ENCODE peak calls at places on chromosome 5, in five cellular contexts. L is sigmoid colon, X is GM12878, P is upper lobe of left lung, R is GM23338. O is an unnamed sample.
A peak's percentile ranks its signal among the peaks of the same experiment; 100 is the strongest.

GRCh38 chr5:14118551-14119320 is 24.4 kb upstream of the TRIO start:
- DNase-seq in L (no peak), X (no peak), P (no peak), R (peak; percentile 44), O (no peak)

GRCh38 chr5:66744040-66744439 is 147.8 kb downstream of the MAST4 start:
- DNase-seq in L (no peak), X (no peak), P (peak; percentile 35), R (no peak), O (no peak)

GRCh38 chr5:78797945-78798731 is 149.6 kb upstream of the LHFPL2 start:
- DNase-seq in L (no peak), X (no peak), P (no peak), R (no peak), O (no peak)

GRCh38 chr5:155303134-155303533 is 289.6 kb downstream of the KIF4B start:
- DNase-seq in L (no peak), X (no peak), P (no peak), R (no peak), O (no peak)

GRCh38 chr5:64295100-64295499 is 129.5 kb downstream of the RNF180 start:
- DNase-seq in L (no peak), X (no peak), P (no peak), R (no peak), O (no peak)

GRCh38 chr5:160197341-160198147 is 31.8 kb upstream of the FABP6 start:
- DNase-seq in L (no peak), X (no peak), P (no peak), R (peak; percentile 53), O (no peak)

GRCh38 chr5:109053995-109054417 is 306.3 kb downstream of the FER start:
- DNase-seq in L (no peak), X (peak; percentile 38), P (no peak), R (no peak), O (no peak)

GRCh38 chr5:90983148-90983547 is 400.0 kb downstream of the ARRDC3 start:
- DNase-seq in L (no peak), X (no peak), P (no peak), R (no peak), O (no peak)

GRCh38 chr5:150319484-150319790 is 16.7 kb upstream of the ARSI start:
- DNase-seq in L (no peak), X (no peak), P (no peak), R (no peak), O (no peak)

GRCh38 chr5:87121315-87122170 is 146.1 kb upstream of the RASA1 start:
- DNase-seq in L (no peak), X (peak; percentile 75), P (peak; percentile 42), R (no peak), O (no peak)

GRCh38 chr5:81239613-81240012 is 6.5 kb downstream of the CKMT2 start:
- DNase-seq in L (no peak), X (no peak), P (no peak), R (no peak), O (no peak)

GRCh38 chr5:143354025-143354424 is 49.5 kb downstream of the NR3C1 start:
- DNase-seq in L (no peak), X (no peak), P (no peak), R (no peak), O (no peak)

GRCh38 chr5:88667187-88668141 is 215.5 kb downstream of the MEF2C start:
- DNase-seq in L (no peak), X (no peak), P (no peak), R (peak; percentile 94), O (no peak)

GRCh38 chr5:32462618-32463017 is 18.1 kb upstream of the ZFR start:
- DNase-seq in L (no peak), X (no peak), P (no peak), R (no peak), O (no peak)

GRCh38 chr5:127839496-127840197 is 136.5 kb downstream of the CCDC192 start:
- DNase-seq in L (no peak), X (no peak), P (peak; percentile 30), R (no peak), O (no peak)

GRCh38 chr5:120160120-120160895 is 303.8 kb upstream of the PRR16 start:
- DNase-seq in L (no peak), X (no peak), P (no peak), R (no peak), O (no peak)

GRCh38 chr5:36648426-36648825 is 42.0 kb downstream of the SLC1A3 start:
- DNase-seq in L (no peak), X (no peak), P (no peak), R (no peak), O (no peak)

GRCh38 chr5:152711996-152712395 is 306.9 kb upstream of the NMUR2 start:
- DNase-seq in L (no peak), X (no peak), P (no peak), R (no peak), O (no peak)

GRCh38 chr5:67901816-67902496 is 313.6 kb upstream of the PIK3R1 start:
- DNase-seq in L (no peak), X (no peak), P (no peak), R (no peak), O (no peak)

GRCh38 chr5:67896312-67896985 is 319.1 kb upstream of the PIK3R1 start:
- DNase-seq in L (no peak), X (no peak), P (no peak), R (no peak), O (no peak)

GRCh38 chr5:67897980-67898379 is 317.6 kb upstream of the PIK3R1 start:
- DNase-seq in L (no peak), X (no peak), P (no peak), R (no peak), O (no peak)

GRCh38 chr5:67900515-67900914 is 315.0 kb upstream of the PIK3R1 start:
- DNase-seq in L (no peak), X (no peak), P (no peak), R (no peak), O (no peak)

DNA sequence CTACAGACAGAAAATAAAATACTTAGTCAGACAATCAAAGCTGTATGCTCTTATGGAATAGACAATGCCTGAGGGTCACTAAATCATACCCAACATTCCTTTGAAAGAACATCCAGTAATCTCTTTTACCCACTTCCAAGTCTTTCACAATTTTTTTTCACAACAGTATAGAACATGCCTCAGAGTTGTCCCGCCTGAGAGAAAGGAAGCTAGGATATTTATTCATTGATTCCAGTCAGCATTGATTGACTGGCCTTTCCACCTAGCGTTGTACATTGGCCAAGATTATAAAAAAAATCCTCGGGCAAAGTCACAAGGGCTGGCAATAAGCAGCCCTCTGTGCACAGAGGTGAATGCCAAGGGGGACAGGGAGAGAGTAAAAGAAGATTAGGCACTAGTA is 318.1 kb upstream of the PIK3R1 start:
- DNase-seq in L (no peak), X (no peak), P (no peak), R (no peak), O (no peak)
- TF ChIP-seq POLR2AphosphoS5 in L (no peak), X (no peak), P (no peak), R (no peak), O (no peak)

GRCh38 chr5:181171782-181172181 is 24.4 kb downstream of the OR2V2 start:
- DNase-seq in L (no peak), X (no peak), P (no peak), R (no peak), O (no peak)
- H3K4me3 ChIP-seq in L (no peak overlapping the region), X (no peak overlapping the region), P (no peak overlapping the region), R (no peak overlapping the region), O (no peak overlapping the region)

DNA sequence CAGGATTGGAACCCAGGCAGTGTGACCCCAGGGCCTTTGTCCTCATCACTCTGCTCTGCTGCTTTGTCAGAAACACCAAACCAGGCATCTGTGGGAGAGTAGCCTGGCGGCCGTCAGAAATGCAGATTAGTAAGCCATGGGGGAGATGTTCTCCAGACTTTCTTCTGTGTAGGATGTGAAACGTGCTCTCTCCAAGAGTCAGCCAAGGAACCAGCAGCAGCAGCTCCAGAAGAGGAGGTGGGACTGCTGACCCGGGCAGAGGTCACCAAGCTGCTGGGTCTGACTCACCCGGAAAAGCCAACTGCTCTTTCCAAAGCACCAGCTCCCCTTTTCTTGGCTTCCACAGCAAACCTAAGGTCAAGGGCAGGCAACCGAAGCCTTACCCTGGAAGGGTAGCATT is 14.4 kb upstream of the ABLIM3 start:
- DNase-seq in L (no peak), X (no peak), P (no peak), R (no peak), O (no peak)
- TF ChIP-seq POLR2AphosphoS5 in L (no peak), X (no peak), P (no peak), R (no peak), O (no peak)

DNA sequence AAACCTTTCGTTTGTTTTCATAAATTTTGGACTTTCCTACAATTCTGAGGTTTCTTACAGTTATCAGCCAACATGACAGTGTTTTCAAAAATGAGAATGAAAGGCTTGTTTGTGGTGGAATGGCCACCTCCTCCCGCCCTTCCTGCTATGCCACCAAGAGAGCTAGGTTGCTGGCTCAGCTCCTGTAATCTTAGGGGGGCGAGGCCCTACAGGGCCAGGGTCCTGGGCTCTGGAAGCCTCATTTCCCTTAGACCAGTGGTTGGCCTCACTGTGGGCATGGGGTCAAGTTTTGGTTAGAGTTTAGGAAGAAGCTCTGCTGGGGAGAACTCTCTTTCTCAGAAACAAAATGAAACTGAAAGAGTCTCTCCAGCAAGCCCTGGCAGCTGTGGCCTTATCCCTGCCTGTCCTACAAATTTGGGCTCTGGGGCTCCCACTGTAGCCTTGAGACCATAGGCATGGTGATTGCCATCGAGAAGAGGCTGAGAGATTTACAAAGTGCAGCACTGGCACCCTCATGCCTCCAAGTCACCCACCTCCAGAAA is 66.2 kb downstream of the IRX1 start:
- DNase-seq in L (no peak), X (no peak), P (no peak), R (no peak), O (peak; percentile 65)
- H3K4me3 ChIP-seq in L (no peak overlapping the region), X (no peak overlapping the region), P (no peak overlapping the region), R (no peak overlapping the region), O (no peak overlapping the region)

GRCh38 chr5:2546983-2547382 is 204.5 kb downstream of the IRX2 start:
- DNase-seq in L (no peak), X (no peak), P (no peak), R (no peak), O (peak; percentile 56)

GRCh38 chr5:2542026-2542425 is 209.5 kb downstream of the IRX2 start:
- DNase-seq in L (no peak), X (no peak), P (no peak), R (no peak), O (no peak)

GRCh38 chr5:2538169-2538568 is 213.3 kb downstream of the IRX2 start:
- DNase-seq in L (no peak), X (no peak), P (no peak), R (peak; percentile 41), O (no peak)

DNA sequence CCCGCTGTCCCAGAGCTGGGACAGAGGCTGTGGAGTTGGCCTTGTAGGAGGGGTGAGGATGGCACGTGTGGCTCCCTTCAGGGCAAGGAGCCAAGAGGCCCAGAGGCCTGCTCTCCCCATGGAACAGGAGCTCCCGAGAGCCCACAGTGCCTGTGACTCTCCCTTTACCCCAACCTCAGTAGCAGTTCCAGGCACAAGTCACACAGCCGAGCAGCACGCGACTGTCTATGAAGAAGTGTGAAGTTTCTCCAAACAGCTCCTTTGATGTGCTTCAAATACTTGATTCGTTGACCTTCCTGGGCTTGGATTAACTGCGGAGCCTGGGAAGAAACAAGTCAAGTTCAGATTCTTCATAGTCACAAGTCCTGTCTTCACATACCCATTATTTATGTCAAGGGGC is 208.7 kb downstream of the IRX2 start:
- DNase-seq in L (no peak), X (no peak), P (no peak), R (no peak), O (peak; percentile 64)
- TF ChIP-seq POLR2AphosphoS5 in L (no peak), X (no peak), P (no peak), R (no peak), O (no peak)

DNA sequence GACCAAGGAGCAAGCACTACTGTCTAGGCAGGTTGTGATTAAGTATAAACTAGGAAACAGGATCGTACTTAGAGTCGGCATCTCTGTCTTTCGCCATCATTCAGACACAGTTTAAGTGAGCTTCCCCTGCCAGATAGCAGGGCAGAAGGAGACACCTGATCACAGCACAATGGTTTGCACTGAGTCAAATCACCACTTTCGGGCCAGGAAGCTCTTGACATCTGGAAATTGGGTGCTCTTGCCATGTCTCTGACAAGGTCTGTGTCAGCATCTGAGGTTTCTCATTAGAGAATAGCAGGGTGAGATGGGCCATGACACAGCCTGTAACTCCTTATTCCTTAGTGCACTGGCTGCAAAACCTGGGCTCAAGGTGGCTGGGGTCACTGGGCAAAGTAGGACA is 8.3 kb downstream of the ADRB2 start:
- DNase-seq in L (no peak), X (peak; percentile 35), P (no peak), R (no peak), O (no peak)
- H3K4me3 ChIP-seq in L (no peak overlapping the region), X (no peak overlapping the region), P (no peak overlapping the region), R (no peak overlapping the region), O (no peak overlapping the region)